ENCODE peak calls at places on chromosomes 13 and 19, in eight cellular contexts. One of them, this sample, is unnamed.

GRCh38 chr19:21532904-21533303 is 27.5 kb downstream of the ZNF429 start:
- DNase-seq in transverse colon: no peak
- DNase-seq in CD4-positive, alpha-beta memory T cell: no peak
- DNase-seq in CD8-positive, alpha-beta memory T cell: no peak
- DNase-seq in left ventricle myocardium inferior: no peak
- DNase-seq in heart right ventricle: no peak
- DNase-seq in A549: no peak
- DNase-seq in lung: no peak
- DNase-seq in this sample: no peak

GRCh38 chr19:37954421-37954874 is 47.4 kb downstream of the SIPA1L3 start:
- DNase-seq in A549: no peak
- DNase-seq in lung: no peak
- DNase-seq in CD8-positive, alpha-beta memory T cell: no peak
- DNase-seq in left ventricle myocardium inferior: no peak
- DNase-seq in CD4-positive, alpha-beta memory T cell: no peak
- DNase-seq in heart right ventricle: no peak
- DNase-seq in transverse colon: peak; percentile 47
- DNase-seq in this sample: no peak

GRCh38 chr19:2254052-2254872 is 2.0 kb downstream of the JSRP1 start:
- DNase-seq in CD4-positive, alpha-beta memory T cell: no peak
- DNase-seq in transverse colon: no peak
- DNase-seq in lung: no peak
- DNase-seq in CD8-positive, alpha-beta memory T cell: no peak
- DNase-seq in A549: no peak
- DNase-seq in left ventricle myocardium inferior: no peak
- DNase-seq in heart right ventricle: no peak
- DNase-seq in this sample: no peak

GRCh38 chr19:14440049-14440448 is 6.9 kb downstream of the PKN1 start:
- DNase-seq in CD4-positive, alpha-beta memory T cell: peak; percentile 71
- DNase-seq in heart right ventricle: peak; percentile 80
- DNase-seq in A549: no peak
- DNase-seq in lung: peak; percentile 79
- DNase-seq in transverse colon: peak; percentile 79
- DNase-seq in CD8-positive, alpha-beta memory T cell: peak; percentile 69
- DNase-seq in left ventricle myocardium inferior: peak; percentile 82
- DNase-seq in this sample: no peak

GRCh38 chr19:36060430-36060829 is 5.7 kb downstream of the WDR62 start:
- DNase-seq in lung: no peak
- DNase-seq in left ventricle myocardium inferior: peak; percentile 46
- DNase-seq in A549: peak; percentile 68
- DNase-seq in transverse colon: peak; percentile 24
- DNase-seq in CD4-positive, alpha-beta memory T cell: peak; percentile 7
- DNase-seq in heart right ventricle: peak; percentile 54
- DNase-seq in CD8-positive, alpha-beta memory T cell: no peak
- DNase-seq in this sample: no peak

GRCh38 chr19:49916839-49917733 is 11.9 kb upstream of the ATF5 start:
- DNase-seq in CD4-positive, alpha-beta memory T cell: no peak
- DNase-seq in lung: no peak
- DNase-seq in heart right ventricle: no peak
- DNase-seq in A549: no peak
- DNase-seq in CD8-positive, alpha-beta memory T cell: no peak
- DNase-seq in transverse colon: no peak
- DNase-seq in left ventricle myocardium inferior: no peak
- DNase-seq in this sample: no peak

GRCh38 chr13:64817721-64818120 is 2412.4 kb downstream of the PCDH9 start:
- DNase-seq in left ventricle myocardium inferior: no peak
- DNase-seq in transverse colon: no peak
- DNase-seq in lung: no peak
- DNase-seq in CD4-positive, alpha-beta memory T cell: no peak
- DNase-seq in A549: no peak
- DNase-seq in CD8-positive, alpha-beta memory T cell: no peak
- DNase-seq in heart right ventricle: no peak
- DNase-seq in this sample: no peak

GRCh38 chr13:91313103-91313502 is 34.4 kb upstream of the MIR17HG start:
- DNase-seq in CD8-positive, alpha-beta memory T cell: no peak
- DNase-seq in A549: peak; percentile 14
- DNase-seq in lung: no peak
- DNase-seq in transverse colon: no peak
- DNase-seq in left ventricle myocardium inferior: no peak
- DNase-seq in CD4-positive, alpha-beta memory T cell: peak; percentile 22
- DNase-seq in heart right ventricle: no peak
- DNase-seq in this sample: no peak

GRCh38 chr19:31905980-31906948 is 439.1 kb upstream of the ZNF507 start:
- DNase-seq in left ventricle myocardium inferior: peak; percentile 17
- DNase-seq in CD8-positive, alpha-beta memory T cell: no peak
- DNase-seq in A549: no peak
- DNase-seq in transverse colon: peak; percentile 9
- DNase-seq in heart right ventricle: no peak
- DNase-seq in CD4-positive, alpha-beta memory T cell: no peak
- DNase-seq in lung: peak; percentile 49
- DNase-seq in this sample: no peak

GRCh38 chr19:50661087-50661486 is 11.8 kb downstream of the C19orf81 start:
- DNase-seq in A549: no peak
- DNase-seq in CD4-positive, alpha-beta memory T cell: no peak
- DNase-seq in CD8-positive, alpha-beta memory T cell: no peak
- DNase-seq in heart right ventricle: no peak
- DNase-seq in transverse colon: no peak
- DNase-seq in lung: no peak
- DNase-seq in left ventricle myocardium inferior: no peak
- DNase-seq in this sample: no peak

GRCh38 chr13:65456150-65456912 is 1773.8 kb downstream of the PCDH9 start:
- DNase-seq in CD8-positive, alpha-beta memory T cell: no peak
- DNase-seq in A549: no peak
- DNase-seq in CD4-positive, alpha-beta memory T cell: no peak
- DNase-seq in heart right ventricle: no peak
- DNase-seq in transverse colon: no peak
- DNase-seq in lung: no peak
- DNase-seq in left ventricle myocardium inferior: no peak
- DNase-seq in this sample: no peak

GRCh38 chr19:19514215-19514633 is 1.1 kb downstream of the TSSK6 start:
- DNase-seq in heart right ventricle: peak; percentile 93
- DNase-seq in lung: peak; percentile 49
- DNase-seq in CD8-positive, alpha-beta memory T cell: no peak
- DNase-seq in CD4-positive, alpha-beta memory T cell: no peak
- DNase-seq in A549: no peak
- DNase-seq in left ventricle myocardium inferior: peak; percentile 84
- DNase-seq in transverse colon: peak; percentile 60
- DNase-seq in this sample: no peak

GRCh38 chr13:47033216-47033615 is 136.4 kb upstream of the HTR2A start:
- DNase-seq in CD8-positive, alpha-beta memory T cell: no peak
- DNase-seq in A549: no peak
- DNase-seq in lung: no peak
- DNase-seq in transverse colon: no peak
- DNase-seq in heart right ventricle: no peak
- DNase-seq in left ventricle myocardium inferior: no peak
- DNase-seq in CD4-positive, alpha-beta memory T cell: no peak
- DNase-seq in this sample: no peak

GRCh38 chr19:19427935-19428334 is 22.5 kb downstream of the GATAD2A start:
- DNase-seq in A549: no peak
- DNase-seq in transverse colon: no peak
- DNase-seq in heart right ventricle: no peak
- DNase-seq in left ventricle myocardium inferior: no peak
- DNase-seq in CD8-positive, alpha-beta memory T cell: no peak
- DNase-seq in CD4-positive, alpha-beta memory T cell: no peak
- DNase-seq in lung: no peak
- DNase-seq in this sample: no peak

GRCh38 chr13:51645154-51645650 is 60.9 kb downstream of the WDFY2 start:
- DNase-seq in transverse colon: no peak
- DNase-seq in left ventricle myocardium inferior: no peak
- DNase-seq in A549: peak; percentile 43
- DNase-seq in heart right ventricle: no peak
- DNase-seq in lung: no peak
- DNase-seq in CD4-positive, alpha-beta memory T cell: peak; percentile 87
- DNase-seq in CD8-positive, alpha-beta memory T cell: no peak
- DNase-seq in this sample: no peak

GRCh38 chr13:98985591-98985990 is 7.7 kb upstream of the DOCK9 start:
- DNase-seq in transverse colon: no peak
- DNase-seq in lung: no peak
- DNase-seq in CD8-positive, alpha-beta memory T cell: no peak
- DNase-seq in A549: no peak
- DNase-seq in left ventricle myocardium inferior: no peak
- DNase-seq in heart right ventricle: no peak
- DNase-seq in CD4-positive, alpha-beta memory T cell: no peak
- DNase-seq in this sample: no peak

GRCh38 chr13:98983182-98983581 is 5.3 kb upstream of the DOCK9 start:
- DNase-seq in lung: no peak
- DNase-seq in CD8-positive, alpha-beta memory T cell: no peak
- DNase-seq in transverse colon: no peak
- DNase-seq in CD4-positive, alpha-beta memory T cell: no peak
- DNase-seq in heart right ventricle: no peak
- DNase-seq in A549: no peak
- DNase-seq in left ventricle myocardium inferior: no peak
- DNase-seq in this sample: no peak

GRCh38 chr13:98984118-98984517 is 6.3 kb upstream of the DOCK9 start:
- DNase-seq in A549: peak; percentile 37
- DNase-seq in heart right ventricle: no peak
- DNase-seq in left ventricle myocardium inferior: no peak
- DNase-seq in transverse colon: no peak
- DNase-seq in lung: no peak
- DNase-seq in CD4-positive, alpha-beta memory T cell: no peak
- DNase-seq in CD8-positive, alpha-beta memory T cell: no peak
- DNase-seq in this sample: no peak

GRCh38 chr13:98986226-98986846 is 8.5 kb upstream of the DOCK9 start:
- DNase-seq in A549: no peak
- DNase-seq in left ventricle myocardium inferior: no peak
- DNase-seq in CD8-positive, alpha-beta memory T cell: no peak
- DNase-seq in heart right ventricle: no peak
- DNase-seq in CD4-positive, alpha-beta memory T cell: no peak
- DNase-seq in lung: no peak
- DNase-seq in transverse colon: no peak
- DNase-seq in this sample: no peak

DNA sequence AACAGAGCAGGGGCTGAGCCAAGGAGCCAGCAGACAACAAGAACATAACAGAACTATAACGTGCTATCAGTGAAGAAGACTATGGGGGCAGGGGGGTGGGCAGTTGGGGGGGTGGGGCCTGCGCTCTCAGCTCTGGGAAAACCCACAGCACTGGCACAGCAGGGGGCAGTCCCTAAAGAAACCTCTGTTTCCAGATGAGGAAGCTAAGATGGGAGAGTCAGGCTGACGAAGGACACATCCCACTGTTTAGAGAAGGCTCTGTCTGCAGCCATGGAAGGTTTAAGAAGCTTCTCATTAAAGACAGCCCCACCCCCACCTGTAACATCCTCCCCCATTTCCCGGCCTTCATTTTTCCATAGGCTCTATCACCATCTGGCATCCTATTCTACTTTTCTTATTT is 7.1 kb upstream of the DOCK9 start:
- DNase-seq in CD4-positive, alpha-beta memory T cell: no peak
- DNase-seq in left ventricle myocardium inferior: no peak
- DNase-seq in A549: no peak
- DNase-seq in CD8-positive, alpha-beta memory T cell: no peak
- DNase-seq in lung: no peak
- DNase-seq in transverse colon: no peak
- DNase-seq in heart right ventricle: no peak
- DNase-seq in this sample: no peak
- H3K27ac ChIP-seq in CD4-positive, alpha-beta memory T cell: no peak overlapping the region
- H3K27ac ChIP-seq in left ventricle myocardium inferior: no peak overlapping the region
- H3K27ac ChIP-seq in A549: no peak overlapping the region
- H3K27ac ChIP-seq in CD8-positive, alpha-beta memory T cell: no peak overlapping the region
- H3K27ac ChIP-seq in lung: no peak overlapping the region
- H3K27ac ChIP-seq in transverse colon: no peak overlapping the region
- H3K27ac ChIP-seq in heart right ventricle: no peak overlapping the region
- H3K27ac ChIP-seq in this sample: no peak overlapping the region

GRCh38 chr19:48837586-48838191 is 1.4 kb upstream of the HSD17B14 start:
- DNase-seq in heart right ventricle: no peak
- DNase-seq in transverse colon: no peak
- DNase-seq in CD8-positive, alpha-beta memory T cell: no peak
- DNase-seq in CD4-positive, alpha-beta memory T cell: no peak
- DNase-seq in lung: no peak
- DNase-seq in A549: no peak
- DNase-seq in left ventricle myocardium inferior: no peak
- DNase-seq in this sample: no peak
- H3K27ac ChIP-seq in heart right ventricle: no peak overlapping the region
- H3K27ac ChIP-seq in transverse colon: peak overlapping the region; percentile 70
- H3K27ac ChIP-seq in CD8-positive, alpha-beta memory T cell: no peak overlapping the region
- H3K27ac ChIP-seq in CD4-positive, alpha-beta memory T cell: peak overlapping the region; percentile 10
- H3K27ac ChIP-seq in lung: no peak overlapping the region
- H3K27ac ChIP-seq in A549: peak overlapping the region; percentile 90
- H3K27ac ChIP-seq in left ventricle myocardium inferior: peak overlapping the region; percentile 58
- H3K27ac ChIP-seq in this sample: no peak overlapping the region

GRCh38 chr13:20824762-20825161 is 51.0 kb upstream of the EEF1AKMT1 start:
- DNase-seq in lung: no peak
- DNase-seq in CD4-positive, alpha-beta memory T cell: no peak
- DNase-seq in left ventricle myocardium inferior: no peak
- DNase-seq in A549: no peak
- DNase-seq in CD8-positive, alpha-beta memory T cell: no peak
- DNase-seq in transverse colon: no peak
- DNase-seq in heart right ventricle: no peak
- DNase-seq in this sample: no peak
- H3K27ac ChIP-seq in lung: peak overlapping the region; percentile 70
- H3K27ac ChIP-seq in CD4-positive, alpha-beta memory T cell: no peak overlapping the region
- H3K27ac ChIP-seq in left ventricle myocardium inferior: peak overlapping the region; percentile 83
- H3K27ac ChIP-seq in A549: no peak overlapping the region
- H3K27ac ChIP-seq in CD8-positive, alpha-beta memory T cell: no peak overlapping the region
- H3K27ac ChIP-seq in transverse colon: no peak overlapping the region
- H3K27ac ChIP-seq in heart right ventricle: peak overlapping the region; percentile 46
- H3K27ac ChIP-seq in this sample: no peak overlapping the region

GRCh38 chr19:47134533-47134932 is 3.9 kb downstream of the SAE1 start:
- DNase-seq in left ventricle myocardium inferior: no peak
- DNase-seq in A549: no peak
- DNase-seq in heart right ventricle: no peak
- DNase-seq in transverse colon: no peak
- DNase-seq in CD8-positive, alpha-beta memory T cell: no peak
- DNase-seq in lung: no peak
- DNase-seq in CD4-positive, alpha-beta memory T cell: no peak
- DNase-seq in this sample: no peak

GRCh38 chr19:47133021-47133471 is 2.4 kb downstream of the SAE1 start:
- DNase-seq in CD8-positive, alpha-beta memory T cell: no peak
- DNase-seq in left ventricle myocardium inferior: no peak
- DNase-seq in A549: no peak
- DNase-seq in CD4-positive, alpha-beta memory T cell: no peak
- DNase-seq in heart right ventricle: no peak
- DNase-seq in lung: no peak
- DNase-seq in transverse colon: no peak
- DNase-seq in this sample: no peak

GRCh38 chr19:47132522-47132852 is 1.9 kb downstream of the SAE1 start:
- DNase-seq in A549: no peak
- DNase-seq in heart right ventricle: no peak
- DNase-seq in transverse colon: no peak
- DNase-seq in CD8-positive, alpha-beta memory T cell: no peak
- DNase-seq in lung: no peak
- DNase-seq in left ventricle myocardium inferior: no peak
- DNase-seq in CD4-positive, alpha-beta memory T cell: no peak
- DNase-seq in this sample: no peak

GRCh38 chr19:47130589-47131168 is at the start of gene SAE1:
- DNase-seq in A549: peak; percentile 100
- DNase-seq in heart right ventricle: peak; percentile 95
- DNase-seq in transverse colon: peak; percentile 93
- DNase-seq in CD8-positive, alpha-beta memory T cell: peak; percentile 85
- DNase-seq in CD4-positive, alpha-beta memory T cell: peak; percentile 90
- DNase-seq in lung: peak; percentile 97
- DNase-seq in left ventricle myocardium inferior: peak; percentile 93
- DNase-seq in this sample: no peak

DNA sequence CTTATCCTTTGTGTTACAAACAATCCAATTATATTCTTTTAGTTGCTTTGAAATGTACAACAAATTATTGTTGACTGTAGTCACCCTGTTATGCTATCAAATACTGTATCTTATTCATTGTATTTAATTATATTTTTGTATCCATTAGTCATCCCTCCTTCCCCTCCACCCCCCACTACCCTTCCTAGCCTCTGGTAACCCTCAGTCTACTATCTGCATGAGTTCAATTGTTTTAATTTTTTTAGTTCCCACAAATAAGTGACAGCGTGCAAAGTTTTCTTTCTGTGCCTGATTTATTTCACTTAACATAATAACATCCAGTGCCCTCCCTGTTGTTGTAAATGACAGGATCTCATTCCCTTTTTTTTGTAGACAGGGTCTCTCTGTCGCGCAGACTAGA is 4.5 kb downstream of the SAE1 start:
- DNase-seq in left ventricle myocardium inferior: no peak
- DNase-seq in A549: no peak
- DNase-seq in CD4-positive, alpha-beta memory T cell: no peak
- DNase-seq in transverse colon: no peak
- DNase-seq in CD8-positive, alpha-beta memory T cell: no peak
- DNase-seq in lung: no peak
- DNase-seq in heart right ventricle: no peak
- DNase-seq in this sample: no peak
- H3K27ac ChIP-seq in left ventricle myocardium inferior: no peak overlapping the region
- H3K27ac ChIP-seq in A549: no peak overlapping the region
- H3K27ac ChIP-seq in CD4-positive, alpha-beta memory T cell: no peak overlapping the region
- H3K27ac ChIP-seq in transverse colon: no peak overlapping the region
- H3K27ac ChIP-seq in CD8-positive, alpha-beta memory T cell: no peak overlapping the region
- H3K27ac ChIP-seq in lung: no peak overlapping the region
- H3K27ac ChIP-seq in heart right ventricle: no peak overlapping the region
- H3K27ac ChIP-seq in this sample: no peak overlapping the region

This sample was measured in epithelial cell of prostate.